ENCODE peak calls at places on chromosomes 7 and 10, in eight cellular contexts. I is GM13977, B is AG09319, W is tibial artery, A is endothelial cell, P is omental fat pad, T is fibroblast of mammary gland, Y is OCI-LY7. V is an unnamed sample.
A peak's percentile ranks its signal among the peaks of the same experiment; 100 is the strongest.

GRCh38 chr7:43873300-43873699 is 4.0 kb upstream of the MRPS24 start:
- DNase-seq in W (peak; percentile 84), A (no peak), P (peak; percentile 46), Y (no peak), B (peak; percentile 51), T (peak; percentile 96), I (peak; percentile 4), V (no peak)

GRCh38 chr7:89067048-89067447 is 271.5 kb upstream of the TEX47 start:
- DNase-seq in Y (no peak), B (no peak), P (no peak), W (no peak), I (no peak), A (no peak), T (no peak), V (no peak)

GRCh38 chr7:66505531-66506451 is 122.9 kb upstream of the KCTD7 start:
- DNase-seq in W (peak; percentile 20), Y (no peak), A (no peak), B (no peak), I (no peak), T (peak; percentile 17), P (no peak), V (peak; percentile 94)

GRCh38 chr7:111730476-111731300 is 168.4 kb upstream of the IMMP2L start:
- DNase-seq in T (peak; percentile 54), Y (peak; percentile 43), B (no peak), P (no peak), A (no peak), W (no peak), I (peak; percentile 62), V (no peak)

GRCh38 chr10:1309969-1310789 is 254.0 kb downstream of the WDR37 start:
- DNase-seq in A (no peak), T (no peak), B (no peak), P (no peak), Y (no peak), I (no peak), W (no peak), V (no peak)

GRCh38 chr7:73668103-73668937 is 689 bp downstream of the VPS37D start:
- DNase-seq in P (no peak), B (no peak), T (no peak), W (no peak), I (peak; percentile 49), Y (peak; percentile 33), A (no peak), V (no peak)

GRCh38 chr10:49398000-49398861 is 2.3 kb upstream of the DRGX start:
- DNase-seq in I (peak; percentile 82), A (peak; percentile 79), B (no peak), W (peak; percentile 33), Y (no peak), P (no peak), T (peak; percentile 27), V (no peak)

GRCh38 chr7:75892634-75893272 is 13.9 kb downstream of the RHBDD2 start:
- DNase-seq in P (no peak), I (no peak), T (peak; percentile 47), A (no peak), W (peak; percentile 39), Y (no peak), B (no peak), V (no peak)

GRCh38 chr7:150448789-150449147 is 1.7 kb upstream of the GIMAP8 start:
- DNase-seq in A (peak; percentile 87), T (peak; percentile 57), B (no peak), W (peak; percentile 71), P (no peak), Y (peak; percentile 65), I (peak; percentile 87), V (no peak)

GRCh38 chr10:98814459-98814858 is 367.7 kb upstream of the HPS1 start:
- DNase-seq in P (no peak), Y (no peak), W (no peak), T (no peak), A (no peak), I (no peak), B (no peak), V (no peak)

GRCh38 chr10:71888623-71889387 is 37.8 kb upstream of the PSAP start:
- DNase-seq in T (peak; percentile 85), Y (peak; percentile 97), P (peak; percentile 60), B (peak; percentile 88), A (peak; percentile 35), I (peak; percentile 82), W (peak; percentile 89), V (no peak)

GRCh38 chr10:33334170-33334838 is at the start of gene NRP1:
- DNase-seq in Y (no peak), T (no peak), W (peak; percentile 48), A (peak; percentile 49), I (peak; percentile 54), P (no peak), B (no peak), V (no peak)

GRCh38 chr7:135181929-135182678 is 11.6 kb upstream of the CYREN start:
- DNase-seq in Y (no peak), A (no peak), T (no peak), I (no peak), B (no peak), W (no peak), P (no peak), V (no peak)

GRCh38 chr10:2145486-2145885 is 408.2 kb upstream of the ADARB2 start:
- DNase-seq in I (no peak), A (no peak), Y (no peak), W (no peak), T (no peak), B (no peak), P (no peak), V (no peak)

GRCh38 chr10:572066-572465 is 117.4 kb downstream of the DIP2C start:
- DNase-seq in T (peak; percentile 30), I (no peak), A (no peak), B (no peak), Y (no peak), W (no peak), P (no peak), V (no peak)

GRCh38 chr7:96355990-96356506 is 34.1 kb upstream of the SLC25A13 start:
- DNase-seq in P (no peak), W (no peak), T (no peak), A (no peak), Y (no peak), B (no peak), I (no peak), V (no peak)

GRCh38 chr10:6070647-6071046 is 8.5 kb upstream of the IL2RA start:
- DNase-seq in W (no peak), I (no peak), Y (no peak), P (no peak), B (no peak), A (no peak), T (no peak), V (no peak)

GRCh38 chr7:85222522-85222921 is 35.7 kb upstream of the SEMA3D start:
- DNase-seq in T (no peak), W (no peak), B (no peak), A (no peak), P (no peak), Y (no peak), I (no peak), V (no peak)

DNA sequence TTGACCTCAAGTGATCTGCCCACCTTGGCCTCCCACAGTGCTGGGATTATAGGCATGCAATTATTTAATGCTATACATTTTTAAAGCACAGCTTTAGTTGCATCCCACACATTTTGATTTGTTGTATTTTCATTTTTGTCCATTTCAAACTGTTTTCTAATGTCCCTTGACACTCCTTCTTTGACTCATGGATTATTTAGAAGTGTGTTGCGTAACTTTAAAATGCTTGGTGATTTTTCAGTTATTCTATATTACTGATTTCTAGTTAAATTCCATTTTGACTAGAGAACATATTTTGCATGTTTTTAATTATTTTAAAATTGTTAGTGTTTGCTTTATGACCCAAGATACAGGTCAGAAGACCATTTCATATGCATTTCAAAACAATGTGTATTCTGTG is 28.8 kb downstream of the EVX1 start:
- DNase-seq in A (no peak), T (no peak), B (no peak), Y (no peak), P (no peak), I (no peak), W (no peak), V (no peak)
- TF ChIP-seq CTCF in A (no peak), T (no peak), B (no peak), Y (no peak), P (no peak), I (no peak), W (no peak), V (no peak)

DNA sequence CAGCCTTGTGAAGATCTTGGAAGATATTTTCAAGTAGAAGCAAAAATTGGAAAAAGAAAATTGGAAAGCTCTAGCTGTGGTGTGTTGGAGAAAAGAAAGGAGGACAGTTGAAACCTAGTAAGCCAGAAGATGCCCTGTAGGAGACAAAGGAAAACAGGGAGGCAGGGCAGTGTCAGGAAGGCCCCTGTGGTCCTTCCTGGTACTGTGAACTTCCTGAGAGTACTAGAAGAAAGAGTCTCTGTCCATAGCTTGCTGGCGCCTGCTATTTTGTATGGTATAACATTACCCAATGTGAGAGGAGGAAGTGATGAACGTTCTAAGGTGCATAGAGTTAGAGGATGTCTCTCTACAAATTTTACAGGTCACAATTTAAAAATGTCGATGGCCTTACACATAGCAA is 183.1 kb downstream of the CTTNBP2 start:
- DNase-seq in W (no peak), A (no peak), B (no peak), P (no peak), Y (no peak), I (no peak), T (no peak), V (no peak)
- TF ChIP-seq CTCF in W (no peak), A (no peak), B (no peak), P (no peak), Y (no peak), I (no peak), T (no peak), V (no peak)

DNA sequence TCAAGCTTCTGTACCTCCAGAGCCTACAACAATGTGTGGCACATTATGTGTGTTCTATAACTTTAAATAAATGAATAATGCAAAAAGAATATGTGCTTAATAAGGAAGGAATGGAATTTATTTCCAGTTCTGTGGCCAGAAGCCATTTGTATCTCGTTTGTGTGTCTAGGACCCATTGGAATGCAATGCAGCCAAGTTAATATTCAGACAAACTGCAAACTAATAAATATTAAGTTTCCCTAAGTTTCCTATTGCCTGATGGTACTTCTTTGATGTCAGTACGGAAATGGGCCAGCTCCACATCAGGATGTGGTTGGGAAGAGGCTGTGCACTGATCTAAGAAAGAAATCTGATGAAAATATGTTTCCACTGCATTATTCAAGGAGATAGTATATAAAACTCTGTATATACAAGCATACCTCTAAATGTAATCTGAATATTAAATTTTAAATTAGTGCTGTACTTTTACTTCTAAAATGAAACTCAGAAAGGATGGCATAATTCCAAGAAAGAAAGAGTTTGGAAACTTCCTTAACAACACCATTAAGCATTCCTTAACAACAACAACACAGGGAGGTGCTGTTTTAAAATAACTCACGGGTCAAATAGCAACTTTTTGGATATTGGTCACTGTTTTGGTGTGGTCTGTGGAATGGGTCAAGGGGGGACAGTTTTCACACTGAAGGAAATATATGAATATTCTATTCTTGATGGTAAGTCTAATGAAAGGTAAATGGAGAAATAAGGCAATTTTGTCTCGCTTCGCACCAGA is 29.4 kb upstream of the ANKRD30A start:
- DNase-seq in A (no peak), T (no peak), B (no peak), P (no peak), W (no peak), Y (no peak), I (no peak), V (no peak)
- TF ChIP-seq CTCF in A (no peak), T (no peak), B (no peak), P (no peak), W (no peak), Y (no peak), I (no peak), V (no peak)

GRCh38 chr10:57026307-57026706 is 665.2 kb upstream of the ZWINT start:
- DNase-seq in B (no peak), I (no peak), A (no peak), W (no peak), T (no peak), Y (no peak), P (no peak), V (no peak)

GRCh38 chr10:57018452-57018851 is 657.4 kb upstream of the ZWINT start:
- DNase-seq in B (no peak), T (no peak), Y (no peak), P (no peak), A (no peak), W (no peak), I (no peak), V (no peak)

GRCh38 chr10:57023626-57024025 is 662.6 kb upstream of the ZWINT start:
- DNase-seq in T (no peak), W (no peak), P (no peak), I (no peak), Y (no peak), A (no peak), B (no peak), V (no peak)
- TF ChIP-seq CTCF in T (no peak), W (no peak), P (no peak), I (no peak), Y (no peak), A (no peak), B (no peak), V (no peak)